ENCODE peak calls at places on chromosomes 11 and 22, in nine cellular contexts. K is PC-3; L is CD8-positive, alpha-beta T cell; C is A673; B is esophagus squamous epithelium; M is AG04450; Y is tibial artery; S is upper lobe of right lung; D is sigmoid colon. V is an unnamed sample.

GRCh38 chr22:46028069-46028991 is 51.4 kb upstream of the WNT7B start:
- DNase-seq in K (no peak), L (no peak), C (no peak), B (no peak), M (no peak), Y (peak), S (peak), D (peak), V (no peak)

GRCh38 chr11:911031-911889 is 650 bp upstream of the CHID1 start:
- DNase-seq in K (peak), L (peak), C (peak), B (no peak), M (no peak), Y (peak), S (peak), D (no peak), V (peak)

GRCh38 chr22:23689414-23689813 is 1.4 kb upstream of the RGL4 start:
- DNase-seq in K (no peak), L (no peak), C (no peak), B (no peak), M (no peak), Y (no peak), S (no peak), D (no peak), V (no peak)

GRCh38 chr11:76653674-76654309 is 16.8 kb downstream of the LRRC32 start:
- DNase-seq in K (no peak), L (no peak), C (no peak), B (no peak), M (peak), Y (peak), S (no peak), D (peak), V (no peak)

GRCh38 chr22:23269441-23270211 is 89.3 kb downstream of the BCR start:
- DNase-seq in K (no peak), L (no peak), C (no peak), B (no peak), M (no peak), Y (no peak), S (no peak), D (no peak), V (no peak)

GRCh38 chr22:37817705-37818311 is 5.4 kb upstream of the GALR3 start:
- DNase-seq in K (peak), L (peak), C (peak), B (no peak), M (no peak), Y (peak), S (peak), D (peak), V (peak)

GRCh38 chr11:8090756-8091155 is 9.7 kb downstream of the TUB start:
- DNase-seq in K (peak), L (no peak), C (peak), B (no peak), M (no peak), Y (peak), S (no peak), D (peak), V (peak)

GRCh38 chr11:12377824-12378593 is 638 bp downstream of the PARVA start:
- DNase-seq in K (peak), L (no peak), C (peak), B (no peak), M (no peak), Y (peak), S (peak), D (peak), V (peak)

DNA sequence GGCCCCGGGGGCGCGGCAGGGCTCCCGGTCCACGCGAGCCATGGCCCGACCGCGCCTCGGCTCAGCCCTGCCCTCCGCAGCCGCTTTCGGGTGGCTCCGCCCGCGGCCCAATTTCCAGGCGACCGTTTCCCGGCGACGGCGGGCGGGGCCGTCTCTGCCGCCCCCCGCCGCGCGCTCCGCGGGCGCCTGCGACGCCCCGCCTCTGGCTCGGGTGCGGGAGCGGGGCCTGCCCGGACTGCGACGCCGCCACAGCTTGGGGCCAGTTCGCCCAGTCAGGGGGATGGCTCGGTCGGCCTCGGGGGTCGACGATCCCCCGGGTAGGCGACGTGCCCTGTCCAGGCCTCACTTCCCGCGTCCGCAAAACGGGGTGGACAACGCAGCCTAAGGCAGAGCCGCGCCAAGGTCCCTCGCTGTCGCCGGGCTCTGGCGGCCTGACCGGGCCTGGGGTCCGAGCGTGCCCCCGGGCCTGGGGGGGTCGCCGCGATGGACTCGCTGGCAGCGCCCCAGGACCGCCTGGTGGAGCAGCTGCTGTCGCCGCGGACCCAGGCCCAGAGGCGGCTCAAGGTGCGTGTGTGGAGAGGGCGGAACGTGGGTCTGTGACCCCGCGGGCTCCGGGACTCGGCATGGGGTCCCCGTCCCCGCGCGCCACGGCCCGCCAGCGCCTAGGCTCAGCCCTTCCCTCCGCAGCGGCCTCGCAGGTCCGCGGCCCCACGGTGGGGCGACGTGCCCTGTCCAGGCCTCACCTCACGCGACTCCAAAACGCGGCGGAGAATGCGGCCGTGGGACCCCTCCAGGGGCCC is 4.2 kb downstream of the SEPTIN5 start:
- DNase-seq in K (no peak), L (no peak), C (peak), B (no peak), M (no peak), Y (no peak), S (no peak), D (no peak), V (no peak)
- TF ChIP-seq CTCF in K (no peak), L (peak), C (no peak), B (peak), M (no peak), Y (no peak), S (no peak), D (no peak), V (no peak)

GRCh38 chr11:6962673-6963072 is 36.4 kb downstream of the ZNF215 start:
- DNase-seq in K (no peak), L (no peak), C (no peak), B (no peak), M (no peak), Y (no peak), S (no peak), D (no peak), V (no peak)
- H3K4me3 ChIP-seq in K (no peak), L (no peak), C (no peak), B (no peak), M (no peak), Y (no peak), S (no peak), D (no peak), V (no peak)

GRCh38 chr11:79371152-79371551 is 69.7 kb downstream of the TENM4 start:
- DNase-seq in K (no peak), L (no peak), C (no peak), B (no peak), M (no peak), Y (no peak), S (no peak), D (no peak), V (no peak)

GRCh38 chr11:79371724-79372123 is 69.1 kb downstream of the TENM4 start:
- DNase-seq in K (no peak), L (no peak), C (no peak), B (no peak), M (no peak), Y (no peak), S (no peak), D (no peak), V (no peak)

GRCh38 chr11:79377399-79377798 is 63.4 kb downstream of the TENM4 start:
- DNase-seq in K (no peak), L (no peak), C (no peak), B (no peak), M (no peak), Y (no peak), S (no peak), D (no peak), V (no peak)

GRCh38 chr11:79374707-79375106 is 66.1 kb downstream of the TENM4 start:
- DNase-seq in K (no peak), L (no peak), C (no peak), B (no peak), M (no peak), Y (no peak), S (no peak), D (no peak), V (no peak)

GRCh38 chr11:79375818-79376550 is 64.8 kb downstream of the TENM4 start:
- DNase-seq in K (no peak), L (no peak), C (no peak), B (no peak), M (no peak), Y (no peak), S (no peak), D (no peak), V (no peak)
- H3K27ac ChIP-seq in K (no peak), L (no peak), C (no peak), B (peak), M (no peak), Y (no peak), S (no peak), D (no peak), V (no peak)

GRCh38 chr11:45180158-45180887 is 33.9 kb downstream of the PRDM11 start:
- DNase-seq in K (peak), L (no peak), C (peak), B (no peak), M (no peak), Y (no peak), S (peak), D (peak), V (peak)
- TF ChIP-seq CTCF in K (peak), L (no peak), C (peak), B (peak), M (peak), Y (peak), S (peak), D (peak), V (peak)